ENCODE peak calls at places on chromosomes 13 and 19, in four cellular contexts. N, R, D and G are unnamed samples. For H3K36me3, the result is how much of the 10 kb centered on the place peaks cover.

GRCh38 chr13:23715762-23716235 is 145.6 kb downstream of the TNFRSF19 start:
- DNase-seq in N (no peak), R (peak), D (peak), G (no peak)

GRCh38 chr19:48169585-48169973 is 565 bp downstream of the LIG1 start:
- DNase-seq in R (peak), N (peak), D (peak), G (peak)

GRCh38 chr13:111474136-111475002 is 153.9 kb downstream of the TEX29 start:
- DNase-seq in D (peak), N (peak), R (peak), G (peak)

GRCh38 chr19:6806488-6806887 is 34.0 kb downstream of the VAV1 start:
- DNase-seq in N (no peak), R (peak), D (peak), G (no peak)

GRCh38 chr19:38006361-38007045 is 99.5 kb downstream of the SIPA1L3 start:
- DNase-seq in N (no peak), D (no peak), R (no peak), G (no peak)

GRCh38 chr19:36115453-36116343 is at the start of gene TBCB:
- DNase-seq in R (peak), D (no peak), N (no peak), G (no peak)

GRCh38 chr13:86446311-86446710 is 647.1 kb upstream of the SLITRK6 start:
- DNase-seq in R (no peak), N (peak), D (no peak), G (peak)

GRCh38 chr19:18672606-18673337 is 10.7 kb upstream of the CRTC1 start:
- DNase-seq in D (no peak), R (no peak), N (no peak), G (no peak)

GRCh38 chr19:6249296-6249695 is 30.5 kb downstream of the MLLT1 start:
- DNase-seq in N (no peak), R (no peak), D (no peak), G (no peak)

GRCh38 chr13:113491418-113491883 is 940 bp upstream of the DCUN1D2 start:
- DNase-seq in R (peak), N (no peak), D (no peak), G (no peak)

GRCh38 chr13:87810391-87810801 is 139.2 kb downstream of the SLITRK5 start:
- DNase-seq in D (no peak), R (no peak), N (peak), G (no peak)

GRCh38 chr19:5339950-5340636 is 519 bp downstream of the PTPRS start:
- DNase-seq in D (no peak), R (peak), N (no peak), G (no peak)

GRCh38 chr19:4278926-4279529 is at the start of gene SHD:
- DNase-seq in N (no peak), R (peak), D (no peak), G (no peak)

GRCh38 chr13:73450583-73450982 is 391.8 kb downstream of the KLF5 start:
- DNase-seq in D (no peak), N (no peak), R (no peak), G (no peak)

GRCh38 chr19:55693336-55693974 is 18.4 kb downstream of the EPN1 start:
- DNase-seq in N (no peak), R (no peak), D (no peak), G (no peak)

GRCh38 chr19:28731577-28731976 is 481.4 kb downstream of the UQCRFS1 start:
- DNase-seq in N (no peak), R (no peak), D (no peak), G (no peak)

GRCh38 chr19:28737526-28737925 is 475.4 kb downstream of the UQCRFS1 start:
- DNase-seq in N (no peak), R (no peak), D (no peak), G (no peak)

GRCh38 chr19:28731113-28731512 is 481.8 kb downstream of the UQCRFS1 start:
- DNase-seq in D (no peak), N (no peak), R (no peak), G (no peak)

GRCh38 chr19:28737021-28737525 is 475.9 kb downstream of the UQCRFS1 start:
- DNase-seq in N (no peak), R (peak), D (no peak), G (no peak)

GRCh38 chr19:28736528-28736927 is 476.4 kb downstream of the UQCRFS1 start:
- DNase-seq in N (no peak), R (no peak), D (no peak), G (no peak)
- TF ChIP-seq ZNF274 in N (no peak), R (no peak), D (no peak), G (no peak)

DNA sequence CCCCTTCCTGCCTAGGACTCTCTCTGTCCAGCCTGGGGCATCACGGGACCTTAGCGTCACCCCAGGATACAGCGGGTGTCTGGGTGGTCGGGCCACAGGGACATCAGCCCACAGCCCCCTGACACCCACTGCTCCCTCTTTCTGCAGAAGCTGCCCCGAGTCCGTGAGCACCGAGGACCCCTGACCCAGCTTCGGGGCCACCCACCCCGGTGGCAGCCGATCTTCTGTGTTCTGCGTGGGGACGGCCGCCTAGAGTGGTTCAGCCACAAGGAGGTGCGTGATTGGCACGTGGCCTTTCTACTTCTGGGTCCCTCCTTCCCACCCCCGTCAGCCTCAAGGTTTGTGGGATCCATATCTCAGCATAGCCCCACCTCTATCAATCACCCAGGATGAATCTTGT is 20.7 kb downstream of the PGLS start:
- DNase-seq in N (no peak), R (no peak), D (no peak), G (no peak)
- H3K36me3 ChIP-seq in N (under half), R (under half), D (under half), G (under half)

DNA sequence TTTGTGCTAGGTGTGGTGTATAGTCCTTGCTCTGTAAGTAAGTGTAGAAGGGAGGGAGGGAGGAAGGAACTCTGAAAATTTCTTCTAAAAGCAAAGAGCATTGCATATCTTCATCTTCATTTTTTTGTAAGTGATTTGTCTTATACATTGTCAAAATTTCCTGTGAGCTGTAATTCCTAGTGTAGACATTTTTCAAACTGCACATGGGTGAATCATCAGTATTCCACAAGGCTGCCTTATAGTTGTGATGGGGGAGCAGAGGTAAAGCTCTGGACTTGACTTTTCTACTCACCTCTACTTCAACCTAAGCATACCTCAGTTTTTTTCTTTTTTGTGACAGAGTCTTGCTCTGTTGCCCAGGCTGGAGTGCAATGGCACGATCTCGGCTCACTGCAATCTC is 86.9 kb downstream of the CDK8 start:
- DNase-seq in R (no peak), D (no peak), N (no peak), G (no peak)
- TF ChIP-seq ZNF274 in R (no peak), D (no peak), N (no peak), G (no peak)

DNA sequence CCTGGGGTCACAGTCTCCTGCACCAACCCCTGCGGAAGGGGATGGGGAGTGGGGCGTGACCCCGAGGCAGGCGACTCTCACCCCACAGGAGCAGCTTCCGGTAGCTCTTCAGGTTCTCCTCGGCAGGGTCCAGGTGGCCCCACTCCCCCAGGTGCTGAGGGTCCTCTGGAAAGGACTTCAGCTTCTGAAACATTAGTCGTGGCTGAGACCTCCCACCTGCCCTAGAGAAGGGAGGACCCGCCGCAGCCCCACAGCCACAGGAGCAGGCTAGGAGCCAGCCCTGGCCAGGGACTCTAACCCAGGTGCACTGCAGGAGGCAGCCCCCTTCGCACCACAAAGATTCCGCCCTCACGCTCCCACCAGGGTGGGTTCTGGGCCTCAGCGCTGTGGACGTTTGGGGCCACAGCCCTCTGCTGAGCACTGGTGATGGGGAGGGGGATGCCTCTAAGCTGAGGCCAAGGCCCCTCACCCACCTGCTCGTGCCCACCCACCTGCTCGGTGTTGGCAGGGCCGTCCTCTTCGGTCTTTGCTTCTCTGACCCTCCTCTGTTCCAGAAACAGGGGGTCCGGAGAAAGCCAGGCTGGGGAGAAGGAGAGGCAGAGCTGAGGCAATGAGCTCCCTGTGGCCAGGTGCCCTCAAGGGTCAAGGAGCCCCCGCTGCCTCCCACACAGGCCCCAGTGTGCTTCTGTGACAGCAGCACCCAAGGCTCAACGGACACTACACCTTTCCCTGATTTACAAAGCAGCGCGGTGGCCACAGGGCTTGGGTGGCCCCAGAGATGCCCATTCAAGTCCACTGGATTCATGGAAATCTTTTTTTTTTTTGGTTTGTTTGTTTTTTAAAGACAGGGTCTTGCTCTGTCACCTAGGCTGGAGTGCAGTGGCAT is 11.0 kb downstream of the ZSCAN18 start:
- DNase-seq in D (no peak), R (no peak), N (no peak), G (no peak)
- H3K36me3 ChIP-seq in D (under half), R (under half), N (under half), G (half or more)

GRCh38 chr13:32837973-32838940 is 178.0 kb upstream of the KL start:
- DNase-seq in D (no peak), R (no peak), N (no peak), G (no peak)

GRCh38 chr13:32840113-32840512 is 176.1 kb upstream of the KL start:
- DNase-seq in D (no peak), N (no peak), R (no peak), G (no peak)

GRCh38 chr13:32838985-32839384 is 177.2 kb upstream of the KL start:
- DNase-seq in N (no peak), D (no peak), R (no peak), G (no peak)

GRCh38 chr13:32840840-32841713 is 175.1 kb upstream of the KL start:
- DNase-seq in D (no peak), R (no peak), N (no peak), G (no peak)

DNA sequence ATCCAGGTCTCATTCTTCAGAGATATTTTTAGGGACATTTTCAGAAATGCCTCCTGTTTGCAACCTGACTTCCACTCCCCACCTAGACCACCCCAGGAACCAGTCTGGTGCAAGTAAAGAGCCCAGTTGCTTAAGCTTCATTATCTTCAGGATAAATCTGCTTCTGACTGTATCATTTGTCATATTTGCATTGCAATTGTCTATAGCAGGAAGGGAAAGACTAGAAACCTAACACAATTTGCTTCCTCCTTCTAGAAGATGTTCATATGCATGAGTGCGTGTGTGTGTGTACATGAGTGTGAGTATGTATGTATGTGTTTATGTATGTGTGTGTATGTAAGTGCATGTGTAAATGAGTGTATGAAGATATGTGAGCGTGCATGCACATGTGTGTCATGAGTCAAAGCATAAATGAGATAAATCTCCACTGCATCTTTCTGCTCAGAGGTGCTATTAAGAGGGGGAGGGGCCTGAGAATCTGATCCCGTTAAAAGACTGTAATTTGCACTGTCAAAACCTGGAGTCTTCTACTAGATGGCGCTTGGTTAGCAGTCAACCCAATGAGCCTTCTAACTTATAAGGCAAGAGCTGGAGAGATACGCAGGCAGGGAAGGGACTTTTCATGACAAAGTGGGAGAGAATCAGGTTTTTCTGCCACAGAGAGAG is 178.8 kb upstream of the KL start:
- DNase-seq in D (no peak), N (no peak), R (no peak), G (no peak)
- TF ChIP-seq ZNF274 in D (no peak), N (no peak), R (no peak), G (no peak)

DNA sequence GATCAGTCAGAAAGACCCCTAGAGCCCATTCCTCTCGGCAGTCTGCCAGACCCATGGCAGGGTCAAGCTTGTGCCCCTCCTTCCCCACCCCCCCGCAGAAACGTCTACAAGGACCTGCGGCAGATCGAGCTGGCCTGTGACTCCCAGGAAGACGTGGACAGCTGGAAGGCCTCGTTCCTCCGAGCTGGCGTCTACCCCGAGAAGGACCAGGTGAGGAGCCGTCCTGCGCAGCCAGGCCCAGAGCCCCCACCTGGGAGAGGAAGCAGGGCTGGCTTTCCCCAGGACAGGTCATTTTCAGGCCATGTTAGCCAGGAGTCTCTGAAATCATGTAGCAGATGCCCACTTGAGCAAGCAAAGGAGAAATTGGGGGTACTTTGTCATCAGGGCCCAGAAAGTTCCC is 12.3 kb downstream of the TMED1 start:
- DNase-seq in D (no peak), R (no peak), N (no peak), G (no peak)
- H3K36me3 ChIP-seq in D (under half), R (half or more), N (under half), G (half or more)